ENCODE peak calls at places on chromosomes 4 and X, in ten cellular contexts. S, M, T, Z, F, H, C, N, Y and A are unnamed samples.

GRCh38 chr4:165328708-165329107 is 1.2 kb downstream of the MSMO1 start:
- DNase-seq in S (no peak), M (no peak), T (no peak), Z (peak), F (no peak), H (no peak), C (no peak), N (no peak), Y (no peak), A (no peak)

GRCh38 chrX:5458300-5458699 is 770.4 kb downstream of the NLGN4X start:
- DNase-seq in S (peak), M (no peak), T (peak), Z (no peak), F (no peak), H (no peak), C (no peak), N (peak), Y (no peak), A (no peak)

GRCh38 chrX:19799319-19800182 is 87.8 kb downstream of the SH3KBP1 start:
- DNase-seq in S (peak), M (no peak), T (no peak), Z (peak), F (no peak), H (no peak), C (no peak), N (no peak), Y (no peak), A (peak)

GRCh38 chr4:2273221-2273620 is 11.3 kb upstream of the MXD4 start:
- DNase-seq in S (no peak), M (no peak), T (no peak), Z (no peak), F (no peak), H (no peak), C (no peak), N (no peak), Y (no peak), A (no peak)

GRCh38 chr4:16158504-16158852 is 67.8 kb downstream of the TAPT1 start:
- DNase-seq in S (no peak), M (no peak), T (no peak), Z (no peak), F (no peak), H (no peak), C (no peak), N (no peak), Y (no peak), A (no peak)

GRCh38 chr4:15149842-15150592 is 147.7 kb downstream of the CPEB2 start:
- DNase-seq in S (peak), M (peak), T (peak), Z (peak), F (peak), H (peak), C (peak), N (peak), Y (peak), A (peak)

GRCh38 chrX:72305286-72306084 is at the start of gene CITED1:
- DNase-seq in S (no peak), M (no peak), T (peak), Z (peak), F (no peak), H (peak), C (no peak), N (peak), Y (no peak), A (no peak)

GRCh38 chr4:8333726-8334460 is 64.3 kb downstream of the HTRA3 start:
- DNase-seq in S (no peak), M (no peak), T (no peak), Z (no peak), F (no peak), H (no peak), C (peak), N (no peak), Y (no peak), A (no peak)

GRCh38 chr4:127776620-127777019 is 5.5 kb upstream of the HSPA4L start:
- DNase-seq in S (no peak), M (no peak), T (no peak), Z (no peak), F (no peak), H (no peak), C (no peak), N (peak), Y (no peak), A (no peak)

GRCh38 chrX:3160771-3161170 is 119.5 kb downstream of the ARSF start:
- DNase-seq in S (no peak), M (no peak), T (no peak), Z (no peak), F (no peak), H (no peak), C (no peak), N (no peak), Y (no peak), A (no peak)

GRCh38 chrX:12973561-12974216 is 1.2 kb upstream of the TMSB4X start:
- DNase-seq in S (peak), M (peak), T (no peak), Z (no peak), F (no peak), H (no peak), C (peak), N (no peak), Y (no peak), A (no peak)

GRCh38 chrX:11010476-11010875 is 100.7 kb upstream of the HCCS start:
- DNase-seq in S (no peak), M (no peak), T (no peak), Z (peak), F (no peak), H (no peak), C (no peak), N (no peak), Y (no peak), A (no peak)

GRCh38 chr4:150583287-150584197 is 1.6 kb downstream of the MAB21L2 start:
- DNase-seq in S (no peak), M (no peak), T (peak), Z (no peak), F (no peak), H (peak), C (no peak), N (peak), Y (peak), A (peak)

GRCh38 chr4:108644237-108644636 is 6.2 kb upstream of the OSTC start:
- DNase-seq in S (no peak), M (no peak), T (no peak), Z (peak), F (no peak), H (no peak), C (no peak), N (peak), Y (no peak), A (peak)

GRCh38 chrX:135973025-135973547 is 702 bp downstream of the MMGT1 start:
- DNase-seq in S (peak), M (peak), T (no peak), Z (peak), F (no peak), H (no peak), C (no peak), N (no peak), Y (no peak), A (peak)

GRCh38 chr4:34200535-34200934 is 2043.8 kb downstream of the ARAP2 start:
- DNase-seq in S (no peak), M (no peak), T (no peak), Z (no peak), F (no peak), H (no peak), C (no peak), N (no peak), Y (no peak), A (peak)

GRCh38 chr4:95248713-95249401 is 299.9 kb downstream of the UNC5C start:
- DNase-seq in S (no peak), M (no peak), T (no peak), Z (peak), F (no peak), H (no peak), C (no peak), N (no peak), Y (no peak), A (peak)

GRCh38 chr4:3465698-3466671 is 2.9 kb downstream of the DOK7 start:
- DNase-seq in S (no peak), M (no peak), T (no peak), Z (peak), F (no peak), H (peak), C (no peak), N (peak), Y (peak), A (no peak)

GRCh38 chr4:100823993-100824323 is 306.1 kb upstream of the EMCN start:
- DNase-seq in S (no peak), M (no peak), T (no peak), Z (no peak), F (no peak), H (no peak), C (no peak), N (no peak), Y (no peak), A (no peak)

GRCh38 chr4:140255919-140256318 is 101.9 kb upstream of the MAML3 start:
- DNase-seq in S (no peak), M (no peak), T (no peak), Z (no peak), F (no peak), H (no peak), C (no peak), N (no peak), Y (no peak), A (no peak)

GRCh38 chr4:77636902-77637301 is 31.3 kb downstream of the CXCL13 start:
- DNase-seq in S (peak), M (no peak), T (no peak), Z (peak), F (no peak), H (no peak), C (peak), N (peak), Y (no peak), A (peak)

GRCh38 chrX:47573334-47574095 is 8.7 kb upstream of the TIMP1 start:
- DNase-seq in S (no peak), M (peak), T (no peak), Z (peak), F (no peak), H (no peak), C (no peak), N (peak), Y (no peak), A (peak)

GRCh38 chrX:47620303-47620685 is 637 bp upstream of the SYN1 start:
- DNase-seq in S (no peak), M (no peak), T (no peak), Z (no peak), F (no peak), H (no peak), C (no peak), N (no peak), Y (no peak), A (no peak)

GRCh38 chr4:19711871-19712270 is 539.8 kb upstream of the SLIT2 start:
- DNase-seq in S (no peak), M (no peak), T (no peak), Z (peak), F (no peak), H (no peak), C (no peak), N (no peak), Y (no peak), A (peak)

GRCh38 chr4:105808459-105809041 is 86.7 kb upstream of the NPNT start:
- DNase-seq in S (no peak), M (no peak), T (peak), Z (peak), F (no peak), H (no peak), C (no peak), N (peak), Y (no peak), A (peak)

GRCh38 chrX:77085372-77085771 is 361.8 kb upstream of the FGF16 start:
- DNase-seq in S (no peak), M (no peak), T (no peak), Z (no peak), F (no peak), H (no peak), C (no peak), N (peak), Y (no peak), A (no peak)

GRCh38 chr4:147824884-147825283 is 93.0 kb downstream of the ARHGAP10 start:
- DNase-seq in S (no peak), M (no peak), T (no peak), Z (no peak), F (no peak), H (no peak), C (no peak), N (no peak), Y (no peak), A (no peak)

GRCh38 chr4:186249785-186250739 is 15.9 kb upstream of the F11 start:
- DNase-seq in S (no peak), M (no peak), T (no peak), Z (peak), F (no peak), H (no peak), C (no peak), N (peak), Y (no peak), A (peak)

GRCh38 chr4:113347245-113347644 is 297.8 kb downstream of the ANK2 start:
- DNase-seq in S (no peak), M (no peak), T (no peak), Z (no peak), F (no peak), H (no peak), C (no peak), N (no peak), Y (no peak), A (no peak)

GRCh38 chr4:38279077-38279476 is 318.9 kb downstream of the PTTG2 start:
- DNase-seq in S (no peak), M (no peak), T (no peak), Z (no peak), F (no peak), H (no peak), C (no peak), N (no peak), Y (no peak), A (no peak)

GRCh38 chr4:3045500-3045850 is 28.9 kb downstream of the HTT-AS start:
- DNase-seq in S (no peak), M (no peak), T (no peak), Z (peak), F (peak), H (no peak), C (peak), N (no peak), Y (peak), A (peak)

GRCh38 chr4:115229873-115230272 is 116.5 kb upstream of the NDST4 start:
- DNase-seq in S (no peak), M (no peak), T (no peak), Z (no peak), F (no peak), H (no peak), C (no peak), N (no peak), Y (no peak), A (no peak)

GRCh38 chr4:77418333-77418732 is 187.3 kb upstream of the CXCL13 start:
- DNase-seq in S (peak), M (no peak), T (peak), Z (peak), F (no peak), H (no peak), C (no peak), N (peak), Y (no peak), A (peak)

GRCh38 chr4:126583509-126583908 is 1049.2 kb upstream of the INTU start:
- DNase-seq in S (no peak), M (no peak), T (no peak), Z (peak), F (no peak), H (no peak), C (no peak), N (peak), Y (no peak), A (peak)

GRCh38 chrX:17590892-17591740 is 146.2 kb upstream of the SCML1 start:
- DNase-seq in S (peak), M (peak), T (peak), Z (peak), F (peak), H (no peak), C (peak), N (peak), Y (peak), A (peak)

GRCh38 chr4:968221-968620 is 5.1 kb downstream of the DGKQ start:
- DNase-seq in S (no peak), M (no peak), T (no peak), Z (no peak), F (no peak), H (peak), C (no peak), N (no peak), Y (no peak), A (no peak)

GRCh38 chrX:47562615-47563243 is 1.7 kb downstream of the ARAF start:
- DNase-seq in S (peak), M (no peak), T (no peak), Z (peak), F (no peak), H (no peak), C (no peak), N (peak), Y (no peak), A (peak)

GRCh38 chrX:1392376-1393130 is 640 bp upstream of the SLC25A6 start:
- DNase-seq in S (peak), M (peak), T (peak), Z (peak), F (no peak), H (peak), C (peak), N (peak), Y (no peak), A (peak)

GRCh38 chr4:173174184-173175156 is 5.9 kb downstream of the GALNT7 start:
- DNase-seq in S (peak), M (no peak), T (no peak), Z (no peak), F (no peak), H (no peak), C (no peak), N (peak), Y (no peak), A (no peak)

GRCh38 chrX:120304241-120304640 is 7.0 kb downstream of the TMEM255A start:
- DNase-seq in S (no peak), M (no peak), T (no peak), Z (no peak), F (no peak), H (no peak), C (no peak), N (no peak), Y (no peak), A (no peak)
- H3K4me3 ChIP-seq in S (no peak), M (no peak), T (no peak), Z (no peak), F (no peak), H (no peak), C (no peak), N (no peak), Y (no peak), A (no peak)

DNA sequence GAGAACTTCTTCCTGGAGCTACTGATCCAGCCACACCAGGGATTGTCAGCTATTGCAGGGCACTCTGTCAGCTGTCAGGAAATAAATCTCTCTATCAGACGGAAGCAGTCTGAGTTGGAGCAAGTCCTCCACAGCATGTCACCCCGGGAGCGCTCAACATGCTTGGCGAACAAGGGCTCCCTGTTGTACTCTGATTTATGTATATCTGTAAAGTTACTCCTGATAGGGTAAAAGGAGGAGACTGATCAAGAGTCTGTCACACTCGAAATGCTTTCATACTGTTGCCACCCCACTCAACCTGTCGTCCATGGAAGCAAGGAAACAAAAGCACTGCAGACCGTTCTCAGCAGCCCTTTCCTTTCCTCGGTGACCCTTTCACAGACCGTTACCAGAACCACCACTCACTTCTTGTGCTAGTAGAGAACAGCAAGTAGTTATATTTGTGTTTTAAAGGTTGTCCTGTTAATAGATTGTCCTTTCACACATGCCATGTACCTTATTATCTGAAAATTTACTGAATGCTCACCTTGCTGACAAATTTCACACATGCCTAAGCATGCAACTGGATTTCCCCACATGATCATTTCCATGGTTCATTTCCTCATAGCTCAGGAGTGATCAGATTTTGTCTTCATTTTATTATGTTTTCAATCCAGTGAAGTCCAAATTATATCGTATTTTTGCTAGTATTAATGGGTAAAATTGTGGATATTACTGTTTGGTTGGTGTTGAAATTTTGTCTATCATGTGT is 2108.9 kb upstream of the TENM3 start:
- DNase-seq in S (no peak), M (no peak), T (no peak), Z (no peak), F (no peak), H (no peak), C (no peak), N (no peak), Y (no peak), A (no peak)
- H3K4me3 ChIP-seq in S (no peak), M (no peak), T (no peak), Z (no peak), F (no peak), H (peak), C (no peak), N (no peak), Y (peak), A (no peak)

GRCh38 chr4:79455216-79455615 is 47.2 kb upstream of the GK2 start:
- DNase-seq in S (no peak), M (no peak), T (no peak), Z (no peak), F (no peak), H (no peak), C (no peak), N (no peak), Y (no peak), A (peak)

DNA sequence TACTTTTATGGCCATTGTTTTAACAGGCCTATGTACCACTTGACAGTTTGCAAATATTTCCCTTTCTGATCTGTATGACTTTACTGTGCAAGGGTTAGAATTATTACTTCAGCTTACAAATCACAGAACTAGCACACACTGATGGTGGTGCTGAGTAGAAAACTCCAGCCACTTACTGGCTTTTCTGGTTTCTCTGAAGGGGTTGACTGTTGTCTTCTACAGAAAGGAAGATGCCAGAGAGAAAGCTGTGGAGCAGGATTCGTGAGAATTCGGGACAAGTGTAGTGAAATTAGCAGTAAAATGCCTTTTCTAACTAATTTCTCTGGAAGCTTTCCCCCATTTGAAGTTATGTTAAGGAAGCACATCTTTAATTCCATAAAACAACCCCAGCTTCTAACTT is 46.6 kb upstream of the GK2 start:
- DNase-seq in S (no peak), M (no peak), T (no peak), Z (no peak), F (no peak), H (no peak), C (no peak), N (no peak), Y (no peak), A (no peak)
- H3K4me3 ChIP-seq in S (no peak), M (no peak), T (no peak), Z (no peak), F (no peak), H (no peak), C (no peak), N (no peak), Y (no peak), A (no peak)

DNA sequence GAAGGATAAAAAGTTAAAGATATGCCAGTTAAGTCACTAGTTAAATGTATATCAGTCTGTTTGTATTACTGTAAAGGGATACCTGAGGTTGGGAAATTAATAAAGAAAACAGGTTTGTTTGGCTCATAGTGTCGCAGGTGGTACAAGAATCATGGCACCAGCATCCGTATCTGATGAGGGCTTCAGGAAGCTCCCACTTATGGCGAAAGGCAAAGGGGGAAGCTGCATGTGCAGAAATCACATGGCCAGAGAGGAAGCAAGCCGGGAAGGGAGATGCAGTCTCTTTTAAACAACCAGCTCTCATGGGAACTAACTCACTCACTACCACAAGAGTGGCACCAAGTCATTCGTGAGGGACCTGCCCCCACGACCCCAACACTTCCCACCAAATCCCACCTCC is 91.9 kb upstream of the SH3RF1 start:
- DNase-seq in S (no peak), M (no peak), T (no peak), Z (no peak), F (no peak), H (no peak), C (no peak), N (no peak), Y (no peak), A (no peak)
- H3K4me3 ChIP-seq in S (no peak), M (no peak), T (no peak), Z (no peak), F (no peak), H (no peak), C (no peak), N (no peak), Y (no peak), A (no peak)